ENCODE peak calls at places on chromosomes 3 and 15, in four cellular contexts. One of them, this sample, is unnamed.

GRCh38 chr15:87724330-87724729 is 532.2 kb downstream of the NTRK3 start:
- DNase-seq in fibroblast of lung: no peak
- DNase-seq in HCT116: no peak
- DNase-seq in K562: no peak
- DNase-seq in this sample: no peak

GRCh38 chr3:178193846-178194245 is 342.4 kb upstream of the KCNMB2 start:
- DNase-seq in fibroblast of lung: no peak
- DNase-seq in K562: no peak
- DNase-seq in HCT116: no peak
- DNase-seq in this sample: no peak

GRCh38 chr3:81947359-81947758 is 185.9 kb upstream of the GBE1 start:
- DNase-seq in K562: no peak
- DNase-seq in fibroblast of lung: no peak
- DNase-seq in HCT116: no peak
- DNase-seq in this sample: no peak

GRCh38 chr3:185807455-185808068 is 17.3 kb downstream of the IGF2BP2 start:
- DNase-seq in K562: no peak
- DNase-seq in HCT116: peak; percentile 79
- DNase-seq in fibroblast of lung: peak; percentile 68
- DNase-seq in this sample: no peak

GRCh38 chr3:141465221-141465620 is 21.6 kb upstream of the RASA2 start:
- DNase-seq in HCT116: no peak
- DNase-seq in fibroblast of lung: peak; percentile 46
- DNase-seq in K562: no peak
- DNase-seq in this sample: no peak

GRCh38 chr15:65056868-65057548 is 10.8 kb downstream of the RASL12 start:
- DNase-seq in fibroblast of lung: no peak
- DNase-seq in HCT116: peak; percentile 51
- DNase-seq in K562: no peak
- DNase-seq in this sample: peak; percentile 70

GRCh38 chr15:25798207-25798931 is 64.8 kb downstream of the ATP10A start:
- DNase-seq in fibroblast of lung: no peak
- DNase-seq in HCT116: no peak
- DNase-seq in K562: no peak
- DNase-seq in this sample: no peak

GRCh38 chr3:38522002-38522401 is 25.9 kb downstream of the EXOG start:
- DNase-seq in HCT116: no peak
- DNase-seq in K562: no peak
- DNase-seq in fibroblast of lung: no peak
- DNase-seq in this sample: no peak

GRCh38 chr15:28086175-28086703 is 12.9 kb downstream of the OCA2 start:
- DNase-seq in K562: peak; percentile 76
- DNase-seq in fibroblast of lung: peak; percentile 47
- DNase-seq in HCT116: peak; percentile 26
- DNase-seq in this sample: peak; percentile 70

GRCh38 chr3:126468028-126468891 is 7.4 kb downstream of the ZXDC start:
- DNase-seq in fibroblast of lung: no peak
- DNase-seq in HCT116: no peak
- DNase-seq in K562: no peak
- DNase-seq in this sample: no peak

GRCh38 chr3:61443886-61444285 is 117.5 kb upstream of the PTPRG start:
- DNase-seq in fibroblast of lung: no peak
- DNase-seq in K562: no peak
- DNase-seq in HCT116: no peak
- DNase-seq in this sample: no peak

GRCh38 chr15:70722266-70723123 is 40.9 kb downstream of the UACA start:
- DNase-seq in HCT116: peak; percentile 45
- DNase-seq in K562: peak; percentile 19
- DNase-seq in fibroblast of lung: peak; percentile 86
- DNase-seq in this sample: no peak

GRCh38 chr3:178127221-178127620 is 409.0 kb upstream of the KCNMB2 start:
- DNase-seq in HCT116: no peak
- DNase-seq in K562: no peak
- DNase-seq in fibroblast of lung: no peak
- DNase-seq in this sample: no peak

GRCh38 chr3:69963643-69964042 is 35.9 kb upstream of the SAMMSON start:
- DNase-seq in K562: no peak
- DNase-seq in HCT116: no peak
- DNase-seq in fibroblast of lung: no peak
- DNase-seq in this sample: no peak

GRCh38 chr3:45087155-45087554 is 59.0 kb downstream of the CDCP1 start:
- DNase-seq in fibroblast of lung: peak; percentile 45
- DNase-seq in K562: no peak
- DNase-seq in HCT116: no peak
- DNase-seq in this sample: no peak

GRCh38 chr3:184129012-184129411 is 6.1 kb upstream of the EIF2B5 start:
- DNase-seq in fibroblast of lung: peak; percentile 45
- DNase-seq in HCT116: peak; percentile 38
- DNase-seq in K562: peak; percentile 53
- DNase-seq in this sample: peak; percentile 26

GRCh38 chr3:149654188-149654601 is 3.6 kb downstream of the WWTR1 start:
- DNase-seq in fibroblast of lung: peak; percentile 75
- DNase-seq in HCT116: no peak
- DNase-seq in K562: no peak
- DNase-seq in this sample: no peak

GRCh38 chr3:143849854-143850549 is 1.7 kb upstream of the SLC9A9 start:
- DNase-seq in HCT116: no peak
- DNase-seq in K562: no peak
- DNase-seq in fibroblast of lung: peak; percentile 97
- DNase-seq in this sample: no peak

GRCh38 chr3:97684490-97684889 is 80.1 kb upstream of the ARL6 start:
- DNase-seq in HCT116: no peak
- DNase-seq in fibroblast of lung: no peak
- DNase-seq in K562: no peak
- DNase-seq in this sample: no peak

GRCh38 chr3:133591271-133591742 is 17.8 kb downstream of the CDV3 start:
- DNase-seq in K562: no peak
- DNase-seq in fibroblast of lung: no peak
- DNase-seq in HCT116: no peak
- DNase-seq in this sample: no peak

GRCh38 chr3:27244374-27244773 is 124.8 kb downstream of the NEK10 start:
- DNase-seq in K562: no peak
- DNase-seq in HCT116: no peak
- DNase-seq in fibroblast of lung: no peak
- DNase-seq in this sample: no peak

GRCh38 chr3:196533260-196533681 is 18.1 kb upstream of the SMCO1 start:
- DNase-seq in HCT116: no peak
- DNase-seq in K562: peak; percentile 17
- DNase-seq in fibroblast of lung: no peak
- DNase-seq in this sample: no peak

DNA sequence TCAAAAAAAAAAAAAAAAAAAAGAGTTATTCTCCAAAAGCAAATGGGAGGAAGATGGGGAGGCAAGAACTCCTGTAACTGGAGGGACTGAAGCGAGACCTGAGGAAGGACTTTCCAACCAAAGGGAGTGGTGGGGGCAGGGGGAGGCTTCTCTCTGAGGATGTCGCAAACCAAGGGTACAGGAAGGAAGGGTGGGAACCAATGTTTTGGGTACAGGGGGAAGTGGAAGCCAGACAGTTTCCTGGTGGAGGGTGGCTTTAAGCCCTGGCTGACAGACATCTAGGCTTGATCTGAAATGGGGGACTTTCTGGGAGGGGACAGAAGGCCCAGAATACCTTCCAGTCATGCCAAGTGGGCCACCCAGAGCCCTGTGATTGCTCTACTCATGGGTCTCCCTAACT is 27.0 kb downstream of the VIPR1 start:
- DNase-seq in HCT116: no peak
- DNase-seq in fibroblast of lung: no peak
- DNase-seq in K562: no peak
- DNase-seq in this sample: no peak
- H3K27ac ChIP-seq in HCT116: no peak overlapping the region
- H3K27ac ChIP-seq in fibroblast of lung: no peak overlapping the region
- H3K27ac ChIP-seq in K562: no peak overlapping the region
- H3K27ac ChIP-seq in this sample: no peak overlapping the region

GRCh38 chr3:31213869-31214486 is 318.7 kb upstream of the STT3B start:
- DNase-seq in HCT116: no peak
- DNase-seq in K562: no peak
- DNase-seq in fibroblast of lung: no peak
- DNase-seq in this sample: peak; percentile 42
- H3K9ac ChIP-seq in HCT116: no peak overlapping the region
- H3K9ac ChIP-seq in K562: no peak overlapping the region
- H3K9ac ChIP-seq in fibroblast of lung: no peak overlapping the region
- H3K9ac ChIP-seq in this sample: no peak overlapping the region

GRCh38 chr15:36066757-36067156 is 512.7 kb upstream of the CDIN1 start:
- DNase-seq in fibroblast of lung: no peak
- DNase-seq in HCT116: no peak
- DNase-seq in K562: no peak
- DNase-seq in this sample: no peak

GRCh38 chr15:36067483-36068274 is 511.7 kb upstream of the CDIN1 start:
- DNase-seq in HCT116: no peak
- DNase-seq in fibroblast of lung: no peak
- DNase-seq in K562: peak; percentile 28
- DNase-seq in this sample: no peak

DNA sequence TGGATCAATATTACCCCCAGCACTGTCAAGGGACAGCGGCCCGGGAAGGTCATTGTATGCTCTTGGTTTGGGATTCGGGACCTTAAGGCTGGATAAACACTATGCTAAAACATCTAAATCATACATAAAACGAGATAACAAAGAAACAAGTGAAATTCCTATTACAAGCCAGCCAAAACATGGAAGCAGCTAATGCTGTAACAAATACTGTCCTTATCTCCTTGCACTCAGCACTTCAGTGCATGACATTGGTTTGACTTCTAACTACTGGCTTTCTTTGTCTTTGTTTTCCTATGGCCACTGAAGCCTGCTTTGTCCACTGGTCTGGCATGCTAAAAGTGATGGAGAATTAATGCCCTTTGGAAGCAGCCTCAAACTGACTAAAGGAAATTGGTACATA is 516.4 kb upstream of the DPH6 start:
- DNase-seq in HCT116: no peak
- DNase-seq in K562: no peak
- DNase-seq in fibroblast of lung: no peak
- DNase-seq in this sample: no peak
- H3K27ac ChIP-seq in HCT116: no peak overlapping the region
- H3K27ac ChIP-seq in K562: no peak overlapping the region
- H3K27ac ChIP-seq in fibroblast of lung: no peak overlapping the region
- H3K27ac ChIP-seq in this sample: no peak overlapping the region

GRCh38 chr3:50502584-50503423 is 630 bp downstream of the CACNA2D2 start:
- DNase-seq in HCT116: no peak
- DNase-seq in K562: no peak
- DNase-seq in fibroblast of lung: no peak
- DNase-seq in this sample: no peak
- H3K9ac ChIP-seq in HCT116: peak overlapping the region; percentile 51
- H3K9ac ChIP-seq in K562: no peak overlapping the region
- H3K9ac ChIP-seq in fibroblast of lung: no peak overlapping the region
- H3K9ac ChIP-seq in this sample: no peak overlapping the region

GRCh38 chr3:146561463-146561862 is 17.1 kb upstream of the PLSCR1 start:
- DNase-seq in HCT116: no peak
- DNase-seq in fibroblast of lung: no peak
- DNase-seq in K562: no peak
- DNase-seq in this sample: no peak

GRCh38 chr3:146558811-146559210 is 14.4 kb upstream of the PLSCR1 start:
- DNase-seq in HCT116: no peak
- DNase-seq in K562: no peak
- DNase-seq in fibroblast of lung: no peak
- DNase-seq in this sample: no peak

GRCh38 chr3:146561879-146562278 is 17.5 kb upstream of the PLSCR1 start:
- DNase-seq in HCT116: peak; percentile 28
- DNase-seq in fibroblast of lung: peak; percentile 66
- DNase-seq in K562: no peak
- DNase-seq in this sample: no peak

GRCh38 chr3:146559388-146559787 is 15.0 kb upstream of the PLSCR1 start:
- DNase-seq in fibroblast of lung: no peak
- DNase-seq in HCT116: no peak
- DNase-seq in K562: no peak
- DNase-seq in this sample: no peak

DNA sequence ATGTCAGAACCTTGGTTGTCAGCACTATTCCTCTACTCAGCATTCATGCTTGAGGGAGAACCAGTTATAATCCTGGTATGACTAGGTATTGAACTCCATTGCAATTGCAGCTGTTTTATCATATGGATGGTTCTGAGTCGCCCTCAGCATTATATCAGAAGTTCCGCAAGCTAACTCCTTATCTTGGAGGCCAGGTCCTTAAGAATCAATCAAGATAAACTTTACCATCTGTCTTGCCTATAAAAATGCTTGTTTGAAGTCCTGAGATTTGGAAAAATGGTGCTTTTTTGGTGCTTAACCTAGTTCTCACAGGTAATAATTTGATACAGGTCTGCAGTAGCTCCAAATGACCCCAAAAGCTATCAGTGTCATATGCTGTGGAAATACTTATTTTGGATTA is 16.3 kb upstream of the PLSCR1 start:
- DNase-seq in K562: no peak
- DNase-seq in fibroblast of lung: no peak
- DNase-seq in HCT116: no peak
- DNase-seq in this sample: no peak
- H3K27ac ChIP-seq in K562: no peak overlapping the region
- H3K27ac ChIP-seq in fibroblast of lung: no peak overlapping the region
- H3K27ac ChIP-seq in HCT116: no peak overlapping the region
- H3K27ac ChIP-seq in this sample: no peak overlapping the region

GRCh38 chr3:187101184-187102072 is 37.9 kb downstream of the RPL39L start:
- DNase-seq in fibroblast of lung: peak; percentile 76
- DNase-seq in K562: peak; percentile 72
- DNase-seq in HCT116: no peak
- DNase-seq in this sample: peak; percentile 70
- H3K9ac ChIP-seq in fibroblast of lung: no peak overlapping the region
- H3K9ac ChIP-seq in K562: no peak overlapping the region
- H3K9ac ChIP-seq in HCT116: no peak overlapping the region
- H3K9ac ChIP-seq in this sample: no peak overlapping the region

GRCh38 chr15:91945385-91945784 is 91.9 kb downstream of the SLCO3A1 start:
- DNase-seq in HCT116: no peak
- DNase-seq in K562: no peak
- DNase-seq in fibroblast of lung: no peak
- DNase-seq in this sample: no peak
- H3K27ac ChIP-seq in HCT116: no peak overlapping the region
- H3K27ac ChIP-seq in K562: no peak overlapping the region
- H3K27ac ChIP-seq in fibroblast of lung: no peak overlapping the region
- H3K27ac ChIP-seq in this sample: no peak overlapping the region

DNA sequence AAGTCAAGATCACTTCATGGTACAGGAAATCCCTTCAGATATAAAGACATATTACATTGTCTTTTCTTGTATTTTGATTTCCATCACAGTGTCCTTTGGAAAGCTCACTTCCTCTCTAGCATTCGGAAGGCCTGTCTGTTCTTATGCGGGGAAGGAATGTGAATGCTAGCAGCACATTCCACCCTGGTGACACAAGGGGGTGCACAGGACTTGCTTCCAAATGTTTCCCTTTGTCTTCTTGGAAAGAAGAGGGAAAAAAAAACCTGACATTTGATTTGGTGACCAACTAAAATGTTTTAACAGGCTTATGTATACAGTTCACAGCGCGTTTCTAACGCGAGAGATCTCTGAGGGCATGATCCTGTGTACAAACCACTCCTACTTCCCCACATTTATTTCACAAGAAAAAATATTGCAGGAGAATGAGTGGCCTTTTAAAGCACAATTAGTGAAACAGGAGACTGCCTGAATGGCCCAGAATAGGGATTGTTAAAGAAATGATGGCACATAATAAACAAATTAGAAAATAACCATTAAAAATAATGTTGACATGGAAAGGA is 107.5 kb upstream of the FXR1 start:
- DNase-seq in K562: peak; percentile 34
- DNase-seq in HCT116: peak; percentile 8
- DNase-seq in fibroblast of lung: peak; percentile 49
- DNase-seq in this sample: no peak
- H3K9ac ChIP-seq in K562: no peak overlapping the region
- H3K9ac ChIP-seq in HCT116: no peak overlapping the region
- H3K9ac ChIP-seq in fibroblast of lung: no peak overlapping the region
- H3K9ac ChIP-seq in this sample: no peak overlapping the region

This sample was measured in colonic mucosa.